ENCODE peak calls at places on chromosomes 6 and 20, in four cellular contexts. One of them, this sample, is unnamed.

GRCh38 chr6:153465050-153465449 is 334.0 kb upstream of the RGS17 start:
- DNase-seq in ELF-1: no peak
- DNase-seq in GM10248: no peak
- DNase-seq in psoas muscle: no peak
- DNase-seq in this sample: no peak

GRCh38 chr20:60691966-60692615 is 560.0 kb upstream of the CDH4 start:
- DNase-seq in psoas muscle: no peak
- DNase-seq in GM10248: no peak
- DNase-seq in ELF-1: peak; percentile 64
- DNase-seq in this sample: no peak

GRCh38 chr20:25136643-25137559 is 55.0 kb upstream of the VSX1 start:
- DNase-seq in psoas muscle: peak; percentile 63
- DNase-seq in GM10248: no peak
- DNase-seq in ELF-1: peak; percentile 14
- DNase-seq in this sample: no peak

GRCh38 chr6:132391391-132392291 is 9.6 kb downstream of the MOXD1 start:
- DNase-seq in ELF-1: no peak
- DNase-seq in GM10248: no peak
- DNase-seq in psoas muscle: no peak
- DNase-seq in this sample: no peak

GRCh38 chr6:23403458-23403857 is 722.6 kb upstream of the NRSN1 start:
- DNase-seq in psoas muscle: no peak
- DNase-seq in ELF-1: no peak
- DNase-seq in GM10248: no peak
- DNase-seq in this sample: no peak

GRCh38 chr6:84804720-84805119 is 40.3 kb upstream of the TBX18 start:
- DNase-seq in GM10248: no peak
- DNase-seq in ELF-1: no peak
- DNase-seq in psoas muscle: no peak
- DNase-seq in this sample: no peak

GRCh38 chr6:40719671-40720374 is 132.7 kb upstream of the LRFN2 start:
- DNase-seq in psoas muscle: no peak
- DNase-seq in GM10248: peak; percentile 45
- DNase-seq in ELF-1: peak; percentile 63
- DNase-seq in this sample: no peak

GRCh38 chr6:152821525-152821924 is 70.9 kb downstream of the VIP start:
- DNase-seq in ELF-1: peak; percentile 21
- DNase-seq in psoas muscle: no peak
- DNase-seq in GM10248: no peak
- DNase-seq in this sample: no peak

GRCh38 chr6:45422541-45423110 is 44.9 kb upstream of the SUPT3H start:
- DNase-seq in GM10248: peak; percentile 17
- DNase-seq in psoas muscle: peak; percentile 37
- DNase-seq in ELF-1: peak; percentile 59
- DNase-seq in this sample: peak; percentile 53

GRCh38 chr6:27863962-27864905 is 48.0 kb downstream of the OR2B2 start:
- DNase-seq in ELF-1: peak; percentile 80
- DNase-seq in GM10248: no peak
- DNase-seq in psoas muscle: no peak
- DNase-seq in this sample: no peak

GRCh38 chr20:31954500-31954899 is 2.7 kb upstream of the PDRG1 start:
- DNase-seq in ELF-1: no peak
- DNase-seq in psoas muscle: no peak
- DNase-seq in GM10248: no peak
- DNase-seq in this sample: no peak

GRCh38 chr6:35068644-35069043 is 72.5 kb downstream of the TCP11 start:
- DNase-seq in ELF-1: no peak
- DNase-seq in GM10248: no peak
- DNase-seq in psoas muscle: peak; percentile 6
- DNase-seq in this sample: no peak

GRCh38 chr6:33672808-33673207 is 38.7 kb downstream of the UQCC2 start:
- DNase-seq in ELF-1: peak; percentile 78
- DNase-seq in psoas muscle: peak; percentile 93
- DNase-seq in GM10248: peak; percentile 65
- DNase-seq in this sample: no peak

This sample was measured in AML-193.